ENCODE peak calls at places on chromosome 9, in eight cellular contexts. I is hippocampal formation; W is GM10248; L is Caki2; M is AG09309; A is iPS-NIHi11; P is cerebellar cortex; V is effector CD8-positive, alpha-beta T cell. T is an unnamed sample.

GRCh38 chr9:79028101-79028500 is 543.7 kb upstream of the TLE4 start:
- DNase-seq in I (no peak), W (no peak), L (peak), M (no peak), A (no peak), P (no peak), V (no peak), T (no peak)

GRCh38 chr9:95218790-95219189 is 98.7 kb downstream of the FANCC start:
- DNase-seq in I (no peak), W (no peak), L (no peak), M (no peak), A (no peak), P (no peak), V (no peak), T (no peak)

GRCh38 chr9:1960696-1961095 is 54.5 kb upstream of the SMARCA2 start:
- DNase-seq in I (no peak), W (no peak), L (no peak), M (no peak), A (no peak), P (no peak), V (no peak), T (no peak)

GRCh38 chr9:114017741-114018715 is 60.1 kb downstream of the AMBP start:
- DNase-seq in I (no peak), W (no peak), L (no peak), M (no peak), A (no peak), P (no peak), V (no peak), T (no peak)

GRCh38 chr9:129826344-129826743 is 2.4 kb upstream of the TOR1A start:
- DNase-seq in I (no peak), W (no peak), L (no peak), M (no peak), A (no peak), P (no peak), V (no peak), T (no peak)

GRCh38 chr9:83220737-83221136 is 157.8 kb upstream of the RASEF start:
- DNase-seq in I (no peak), W (peak), L (peak), M (peak), A (no peak), P (no peak), V (no peak), T (no peak)

GRCh38 chr9:134734270-134734669 is 92.7 kb downstream of the COL5A1 start:
- DNase-seq in I (no peak), W (no peak), L (no peak), M (peak), A (no peak), P (peak), V (no peak), T (no peak)

GRCh38 chr9:96156151-96156550 is 145.8 kb downstream of the HSD17B3 start:
- DNase-seq in I (no peak), W (no peak), L (no peak), M (no peak), A (no peak), P (no peak), V (no peak), T (no peak)

GRCh38 chr9:95175523-95175922 is 142.0 kb downstream of the FANCC start:
- DNase-seq in I (no peak), W (no peak), L (no peak), M (no peak), A (peak), P (no peak), V (no peak), T (no peak)

GRCh38 chr9:111598730-111599091 is 736 bp downstream of the PTGR1 start:
- DNase-seq in I (no peak), W (peak), L (no peak), M (no peak), A (no peak), P (peak), V (no peak), T (no peak)

GRCh38 chr9:17402309-17402708 is 176.6 kb upstream of the SH3GL2 start:
- DNase-seq in I (no peak), W (no peak), L (peak), M (no peak), A (peak), P (peak), V (no peak), T (no peak)

GRCh38 chr9:97518909-97519307 is 17.4 kb downstream of the TMOD1 start:
- DNase-seq in I (no peak), W (no peak), L (peak), M (peak), A (no peak), P (peak), V (no peak), T (no peak)

GRCh38 chr9:123378028-123378427 is 22.0 kb downstream of the CRB2 start:
- DNase-seq in I (no peak), W (no peak), L (peak), M (no peak), A (no peak), P (no peak), V (no peak), T (no peak)

GRCh38 chr9:36840895-36841536 is 193.1 kb downstream of the PAX5 start:
- DNase-seq in I (no peak), W (no peak), L (no peak), M (peak), A (no peak), P (no peak), V (no peak), T (no peak)

GRCh38 chr9:94681508-94681907 is 42.2 kb upstream of the FBP1 start:
- DNase-seq in I (peak), W (peak), L (no peak), M (peak), A (peak), P (peak), V (peak), T (peak)

GRCh38 chr9:95305770-95306492 is 11.6 kb downstream of the FANCC start:
- DNase-seq in I (no peak), W (no peak), L (no peak), M (no peak), A (no peak), P (no peak), V (no peak), T (no peak)

GRCh38 chr9:88781500-88782391 is 209.5 kb upstream of the S1PR3 start:
- DNase-seq in I (no peak), W (no peak), L (no peak), M (no peak), A (peak), P (peak), V (no peak), T (no peak)

GRCh38 chr9:20990867-20991266 is 40.6 kb downstream of the HACD4 start:
- DNase-seq in I (no peak), W (no peak), L (no peak), M (no peak), A (no peak), P (no peak), V (no peak), T (no peak)

GRCh38 chr9:117677578-117677977 is 26.6 kb upstream of the TLR4 start:
- DNase-seq in I (no peak), W (no peak), L (no peak), M (no peak), A (no peak), P (no peak), V (no peak), T (no peak)

GRCh38 chr9:133470427-133470924 is 8.4 kb downstream of the SLC2A6 start:
- DNase-seq in I (no peak), W (no peak), L (no peak), M (no peak), A (no peak), P (no peak), V (no peak), T (no peak)

GRCh38 chr9:74355107-74355506 is 142.0 kb upstream of the RORB start:
- DNase-seq in I (no peak), W (no peak), L (no peak), M (no peak), A (no peak), P (no peak), V (no peak), T (no peak)

GRCh38 chr9:6816581-6816980 is 58.8 kb downstream of the KDM4C start:
- DNase-seq in I (no peak), W (no peak), L (no peak), M (no peak), A (no peak), P (no peak), V (no peak), T (no peak)

GRCh38 chr9:21889673-21890072 is 87.2 kb downstream of the MTAP start:
- DNase-seq in I (no peak), W (no peak), L (no peak), M (no peak), A (no peak), P (no peak), V (no peak), T (no peak)

GRCh38 chr9:6495484-6495883 is 82.5 kb downstream of the UHRF2 start:
- DNase-seq in I (no peak), W (no peak), L (peak), M (no peak), A (no peak), P (peak), V (no peak), T (no peak)

GRCh38 chr9:35563791-35564197 is 41.3 kb upstream of the TESK1 start:
- DNase-seq in I (no peak), W (no peak), L (no peak), M (no peak), A (peak), P (no peak), V (no peak), T (no peak)

GRCh38 chr9:131487621-131488031 is 15.1 kb upstream of the POMT1 start:
- DNase-seq in I (no peak), W (no peak), L (no peak), M (no peak), A (no peak), P (no peak), V (no peak), T (no peak)

GRCh38 chr9:14151451-14151850 is 162.5 kb downstream of the NFIB start:
- DNase-seq in I (no peak), W (no peak), L (no peak), M (no peak), A (no peak), P (peak), V (no peak), T (no peak)

GRCh38 chr9:107172160-107172978 is 110.7 kb upstream of the RAD23B start:
- DNase-seq in I (peak), W (peak), L (peak), M (peak), A (peak), P (peak), V (peak), T (peak)

GRCh38 chr9:134376386-134377142 is 50.3 kb downstream of the RXRA start:
- DNase-seq in I (no peak), W (no peak), L (no peak), M (no peak), A (no peak), P (no peak), V (no peak), T (no peak)

GRCh38 chr9:34381323-34381722 is 4.6 kb upstream of the MYORG start:
- DNase-seq in I (no peak), W (no peak), L (no peak), M (no peak), A (no peak), P (no peak), V (no peak), T (peak)

GRCh38 chr9:87578625-87579024 is 81.0 kb downstream of the DAPK1 start:
- DNase-seq in I (no peak), W (no peak), L (no peak), M (no peak), A (no peak), P (no peak), V (no peak), T (no peak)

GRCh38 chr9:38362912-38363588 is 29.5 kb upstream of the ALDH1B1 start:
- DNase-seq in I (peak), W (peak), L (peak), M (peak), A (peak), P (peak), V (no peak), T (no peak)

GRCh38 chr9:2875218-2875977 is 31.5 kb upstream of the PUM3 start:
- DNase-seq in I (no peak), W (no peak), L (no peak), M (no peak), A (no peak), P (no peak), V (no peak), T (no peak)

T was measured in substantia nigra.